ENCODE peak calls at places on chromosomes 6 and 20, in four cellular contexts. A, E, Z and B are unnamed samples.

GRCh38 chr20:17498181-17498580 is 33.0 kb downstream of the BFSP1 start:
- DNase-seq in E (peak), Z (no peak), A (no peak), B (no peak)

GRCh38 chr6:83051386-83052172 is 14.1 kb downstream of the UBE3D start:
- DNase-seq in E (no peak), Z (no peak), A (no peak), B (no peak)

GRCh38 chr6:28988536-28989415 is 16.3 kb downstream of the ZNF311 start:
- DNase-seq in E (no peak), A (peak), Z (peak), B (peak)

GRCh38 chr6:148470606-148471299 is 128.1 kb downstream of the SASH1 start:
- DNase-seq in A (no peak), E (no peak), Z (no peak), B (no peak)

GRCh38 chr6:149223934-149224333 is 93.6 kb upstream of the TAB2 start:
- DNase-seq in A (no peak), Z (no peak), E (no peak), B (no peak)

GRCh38 chr6:156437084-156437879 is 339.9 kb upstream of the ARID1B start:
- DNase-seq in E (no peak), Z (no peak), A (no peak), B (peak)

GRCh38 chr6:126907312-126907711 is 211.2 kb upstream of the RSPO3 start:
- DNase-seq in Z (no peak), E (no peak), A (no peak), B (no peak)

GRCh38 chr6:158856261-158856660 is 37.1 kb upstream of the EZR start:
- DNase-seq in E (no peak), Z (peak), A (peak), B (no peak)

GRCh38 chr6:148998704-148999103 is 251.9 kb downstream of the UST start:
- DNase-seq in Z (no peak), E (no peak), A (no peak), B (no peak)

GRCh38 chr20:62924567-62925419 is 1.5 kb downstream of the DIDO1 start:
- DNase-seq in Z (no peak), A (no peak), E (peak), B (peak)

GRCh38 chr6:169075211-169075621 is 178.4 kb downstream of the THBS2 start:
- DNase-seq in E (no peak), Z (peak), A (no peak), B (peak)

GRCh38 chr6:8245736-8246135 is 143.4 kb upstream of the EEF1E1 start:
- DNase-seq in E (no peak), Z (no peak), A (no peak), B (no peak)
- H3K4me3 ChIP-seq in E (no peak), Z (no peak), A (no peak), B (no peak)

DNA sequence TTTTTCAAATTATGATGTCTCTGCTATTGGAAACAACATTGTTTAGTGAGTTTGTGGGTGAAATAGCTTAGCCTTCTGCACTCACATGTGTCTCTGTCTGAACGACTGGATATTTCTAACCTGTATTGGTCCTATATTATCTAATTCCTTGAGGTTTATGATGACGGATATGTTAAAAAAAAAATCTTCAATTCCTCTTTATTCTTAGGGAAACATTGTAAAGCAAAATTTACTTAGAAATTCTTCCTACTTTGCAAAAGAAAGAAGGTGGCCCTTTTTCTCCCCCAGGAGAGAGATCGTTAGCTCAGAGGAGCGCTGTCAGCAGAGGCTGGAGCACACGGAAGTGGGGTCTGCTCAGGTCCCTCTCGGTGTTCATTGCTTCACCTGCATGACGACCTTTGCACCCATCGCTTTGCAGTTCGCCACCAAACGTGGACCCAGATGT is 149.8 kb downstream of the ZDHHC14 start:
- DNase-seq in E (no peak), Z (no peak), A (no peak), B (no peak)
- TF ChIP-seq POLR2AphosphoS5 in E (no peak), Z (no peak), A (no peak), B (no peak)

GRCh38 chr20:49634116-49634515 is 66.2 kb upstream of the PTGIS start:
- DNase-seq in A (no peak), E (no peak), Z (no peak), B (no peak)

GRCh38 chr20:49635829-49636228 is 67.9 kb upstream of the PTGIS start:
- DNase-seq in Z (no peak), A (no peak), E (no peak), B (no peak)

GRCh38 chr20:49636447-49636846 is 68.5 kb upstream of the PTGIS start:
- DNase-seq in Z (peak), E (no peak), A (no peak), B (no peak)

GRCh38 chr20:49633643-49634042 is 65.7 kb upstream of the PTGIS start:
- DNase-seq in E (no peak), Z (no peak), A (no peak), B (no peak)

GRCh38 chr20:49635171-49635570 is 67.2 kb upstream of the PTGIS start:
- DNase-seq in E (no peak), A (no peak), Z (no peak), B (peak)
- TF ChIP-seq EP300 in E (no peak), A (no peak), Z (no peak), B (no peak)

GRCh38 chr6:41936073-41936837 is 5.4 kb downstream of the CCND3 start:
- DNase-seq in A (no peak), E (no peak), Z (peak), B (peak)

GRCh38 chr6:41937881-41938574 is 3.6 kb downstream of the CCND3 start:
- DNase-seq in Z (no peak), E (no peak), A (no peak), B (no peak)

GRCh38 chr6:41938590-41938989 is 3.0 kb downstream of the CCND3 start:
- DNase-seq in Z (no peak), A (no peak), E (no peak), B (no peak)

GRCh38 chr6:41935685-41936072 is 5.9 kb downstream of the CCND3 start:
- DNase-seq in A (peak), E (no peak), Z (no peak), B (no peak)

DNA sequence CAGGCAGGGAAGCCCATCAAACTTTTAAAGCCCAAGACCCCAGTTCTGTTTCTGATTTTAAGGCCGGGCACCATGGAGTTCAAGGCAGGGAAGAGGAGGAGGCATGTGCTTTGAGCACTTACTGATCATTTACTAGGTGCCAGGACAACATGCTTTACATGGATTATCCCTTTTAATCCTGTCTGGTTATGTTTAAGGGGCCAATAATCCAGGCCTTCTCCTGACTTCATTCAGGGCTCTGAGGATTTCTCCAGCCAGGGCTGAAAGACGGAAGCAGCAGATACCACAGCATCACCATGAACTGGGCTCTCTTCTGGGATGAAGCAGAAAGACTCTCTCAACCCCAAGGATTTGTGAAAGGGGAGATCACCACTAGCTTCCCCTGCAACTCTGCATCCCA is 4.1 kb downstream of the CCND3 start:
- DNase-seq in Z (no peak), E (no peak), A (no peak), B (no peak)
- H3K4me3 ChIP-seq in Z (no peak), E (no peak), A (no peak), B (no peak)

GRCh38 chr6:2111162-2111677 is 134.2 kb downstream of the GMDS start:
- DNase-seq in Z (no peak), A (no peak), E (no peak), B (no peak)
- TF ChIP-seq POLR2AphosphoS5 in Z (peak), A (no peak), E (no peak), B (no peak)

GRCh38 chr6:88365230-88365629 is 199.1 kb upstream of the CNR1 start:
- DNase-seq in A (no peak), E (no peak), Z (no peak), B (no peak)
- TF ChIP-seq EP300 in A (peak), E (no peak), Z (peak), B (no peak)